ENCODE peak calls at places on chromosomes 3 and 15, in four cellular contexts. One of them, this sample, is unnamed.

GRCh38 chr3:168250415-168250861 is 154.7 kb upstream of the GOLIM4 start:
- DNase-seq in endothelial cell of umbilical vein: no peak
- DNase-seq in IMR-90: peak; percentile 6
- DNase-seq in K562: no peak
- DNase-seq in this sample: no peak

GRCh38 chr3:40989141-40990061 is 209.9 kb upstream of the CTNNB1 start:
- DNase-seq in endothelial cell of umbilical vein: no peak
- DNase-seq in IMR-90: no peak
- DNase-seq in K562: no peak
- DNase-seq in this sample: no peak

GRCh38 chr3:95752199-95752598 is 1062.2 kb upstream of the EPHA6 start:
- DNase-seq in endothelial cell of umbilical vein: no peak
- DNase-seq in IMR-90: no peak
- DNase-seq in K562: no peak
- DNase-seq in this sample: no peak

GRCh38 chr15:46636220-46636619 is 1001.4 kb downstream of the SQOR start:
- DNase-seq in endothelial cell of umbilical vein: no peak
- DNase-seq in IMR-90: no peak
- DNase-seq in K562: no peak
- DNase-seq in this sample: no peak

GRCh38 chr15:43518073-43518761 is 809 bp downstream of the MAP1A start:
- DNase-seq in endothelial cell of umbilical vein: peak; percentile 42
- DNase-seq in IMR-90: peak; percentile 63
- DNase-seq in K562: peak; percentile 80
- DNase-seq in this sample: no peak

GRCh38 chr3:54756330-54756731 is 171.5 kb downstream of the LRTM1 start:
- DNase-seq in endothelial cell of umbilical vein: no peak
- DNase-seq in IMR-90: peak; percentile 94
- DNase-seq in K562: no peak
- DNase-seq in this sample: no peak

GRCh38 chr3:42163622-42164244 is 72.6 kb downstream of the TRAK1 start:
- DNase-seq in endothelial cell of umbilical vein: no peak
- DNase-seq in IMR-90: no peak
- DNase-seq in K562: no peak
- DNase-seq in this sample: no peak

GRCh38 chr3:42975456-42975855 is 3.7 kb upstream of the GASK1A start:
- DNase-seq in endothelial cell of umbilical vein: no peak
- DNase-seq in IMR-90: no peak
- DNase-seq in K562: no peak
- DNase-seq in this sample: no peak

GRCh38 chr15:43212299-43212698 is 8.5 kb downstream of the EPB42 start:
- DNase-seq in endothelial cell of umbilical vein: no peak
- DNase-seq in IMR-90: no peak
- DNase-seq in K562: no peak
- DNase-seq in this sample: no peak

GRCh38 chr15:36769110-36769509 is 189.7 kb downstream of the CDIN1 start:
- DNase-seq in endothelial cell of umbilical vein: peak; percentile 34
- DNase-seq in IMR-90: peak; percentile 84
- DNase-seq in K562: no peak
- DNase-seq in this sample: no peak

GRCh38 chr15:40536501-40536900 is 28.3 kb downstream of the CCDC32 start:
- DNase-seq in endothelial cell of umbilical vein: no peak
- DNase-seq in IMR-90: peak; percentile 81
- DNase-seq in K562: no peak
- DNase-seq in this sample: no peak

GRCh38 chr15:66948294-66948693 is 117.1 kb upstream of the SMAD3 start:
- DNase-seq in endothelial cell of umbilical vein: no peak
- DNase-seq in IMR-90: peak; percentile 50
- DNase-seq in K562: no peak
- DNase-seq in this sample: no peak
- TF ChIP-seq FOS in endothelial cell of umbilical vein: no peak
- TF ChIP-seq FOS in IMR-90: no peak
- TF ChIP-seq FOS in K562: no peak
- TF ChIP-seq FOS in this sample: no peak

GRCh38 chr3:159417761-159418160 is 570.9 kb upstream of the IL12A start:
- DNase-seq in endothelial cell of umbilical vein: no peak
- DNase-seq in IMR-90: no peak
- DNase-seq in K562: no peak
- DNase-seq in this sample: no peak
- TF ChIP-seq FOS in endothelial cell of umbilical vein: no peak
- TF ChIP-seq FOS in IMR-90: no peak
- TF ChIP-seq FOS in K562: no peak
- TF ChIP-seq FOS in this sample: no peak

GRCh38 chr3:139629033-139629432 is 48.7 kb downstream of the NMNAT3 start:
- DNase-seq in endothelial cell of umbilical vein: no peak
- DNase-seq in IMR-90: peak; percentile 2
- DNase-seq in K562: no peak
- DNase-seq in this sample: no peak
- TF ChIP-seq FOS in endothelial cell of umbilical vein: no peak
- TF ChIP-seq FOS in IMR-90: no peak
- TF ChIP-seq FOS in K562: no peak
- TF ChIP-seq FOS in this sample: no peak

DNA sequence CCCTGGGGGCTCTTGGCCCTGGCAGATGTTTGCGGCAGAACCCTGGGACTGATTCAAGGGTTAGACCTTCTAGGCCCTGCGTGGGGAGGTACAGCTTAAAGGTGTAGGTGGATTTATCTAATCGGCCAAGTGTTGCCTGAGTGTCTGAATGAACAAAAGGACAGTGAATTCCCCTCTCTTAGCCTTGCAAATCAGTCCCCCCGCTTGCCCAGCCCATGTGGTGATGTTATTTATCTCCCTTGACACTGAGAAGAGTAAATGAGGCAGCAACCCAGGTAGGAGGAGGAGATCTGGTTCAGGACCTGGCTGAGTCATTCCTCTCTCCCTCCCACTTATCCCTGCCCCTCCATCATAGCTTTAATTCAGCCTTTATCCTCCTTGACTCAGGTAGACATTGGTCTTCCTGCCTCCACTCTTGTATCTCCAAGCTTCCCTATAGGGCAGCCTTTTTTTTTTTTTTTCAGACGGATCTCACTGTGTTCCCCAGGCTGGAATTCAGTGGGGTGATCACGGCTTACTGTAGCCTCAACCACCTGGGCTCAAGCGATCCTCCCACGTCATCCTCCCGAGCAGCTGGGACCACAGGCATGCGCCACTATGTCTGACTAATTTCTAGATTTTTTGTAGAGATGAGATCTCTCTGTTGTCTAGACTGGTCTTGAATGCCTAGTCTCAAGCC is 54.7 kb downstream of the MAGEF1 start:
- DNase-seq in endothelial cell of umbilical vein: no peak
- DNase-seq in IMR-90: peak; percentile 71
- DNase-seq in K562: no peak
- DNase-seq in this sample: peak; percentile 27
- TF ChIP-seq FOS in endothelial cell of umbilical vein: no peak
- TF ChIP-seq FOS in IMR-90: no peak
- TF ChIP-seq FOS in K562: no peak
- TF ChIP-seq FOS in this sample: no peak

DNA sequence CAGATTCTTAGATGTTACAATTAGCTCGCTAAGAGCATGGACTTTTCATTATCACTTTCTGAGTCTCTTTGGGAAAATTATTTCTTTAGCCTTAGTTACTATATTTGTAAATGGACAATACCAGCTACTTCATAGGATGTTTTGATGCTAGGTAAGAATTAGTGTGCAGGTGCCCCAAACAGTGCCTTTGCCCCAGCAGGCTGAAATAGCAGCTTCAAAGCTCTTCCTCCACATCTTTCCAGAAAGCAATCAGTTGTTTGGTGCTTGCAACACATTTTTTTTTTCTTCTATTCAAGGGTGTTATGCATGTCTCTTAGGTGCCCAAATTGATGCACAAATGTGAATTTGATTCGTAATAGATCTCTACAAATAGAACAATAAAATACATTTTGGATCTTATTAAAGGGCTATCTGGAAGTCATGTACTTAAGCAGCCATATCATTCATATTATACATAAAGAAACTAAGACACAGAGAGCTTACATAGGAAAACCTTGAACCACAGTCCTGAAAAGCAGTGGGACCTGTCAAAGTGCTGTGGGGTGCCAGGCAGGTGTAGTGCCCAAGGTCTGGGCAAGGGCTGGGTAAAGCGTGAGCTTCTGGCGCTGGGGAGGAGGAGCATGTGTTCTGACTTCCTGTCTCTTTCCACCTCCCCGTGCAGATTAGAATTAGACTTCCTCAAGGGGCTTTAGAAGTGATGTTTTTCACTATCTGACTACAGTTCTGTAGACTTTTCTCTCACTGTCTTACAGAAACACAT is 62.9 kb downstream of the FNDC3B start:
- DNase-seq in endothelial cell of umbilical vein: no peak
- DNase-seq in IMR-90: no peak
- DNase-seq in K562: no peak
- DNase-seq in this sample: no peak
- TF ChIP-seq FOS in endothelial cell of umbilical vein: no peak
- TF ChIP-seq FOS in IMR-90: no peak
- TF ChIP-seq FOS in K562: no peak
- TF ChIP-seq FOS in this sample: no peak

GRCh38 chr15:74867562-74868458 is 5.4 kb downstream of the SCAMP2 start:
- DNase-seq in endothelial cell of umbilical vein: peak; percentile 46
- DNase-seq in IMR-90: no peak
- DNase-seq in K562: no peak
- DNase-seq in this sample: no peak

GRCh38 chr15:74869372-74869725 is 3.8 kb downstream of the SCAMP2 start:
- DNase-seq in endothelial cell of umbilical vein: no peak
- DNase-seq in IMR-90: no peak
- DNase-seq in K562: no peak
- DNase-seq in this sample: no peak

GRCh38 chr15:74872702-74873035 is 496 bp downstream of the SCAMP2 start:
- DNase-seq in endothelial cell of umbilical vein: no peak
- DNase-seq in IMR-90: no peak
- DNase-seq in K562: no peak
- DNase-seq in this sample: no peak

GRCh38 chr15:74870496-74871213 is 2.5 kb downstream of the SCAMP2 start:
- DNase-seq in endothelial cell of umbilical vein: peak; percentile 6
- DNase-seq in IMR-90: no peak
- DNase-seq in K562: no peak
- DNase-seq in this sample: no peak

DNA sequence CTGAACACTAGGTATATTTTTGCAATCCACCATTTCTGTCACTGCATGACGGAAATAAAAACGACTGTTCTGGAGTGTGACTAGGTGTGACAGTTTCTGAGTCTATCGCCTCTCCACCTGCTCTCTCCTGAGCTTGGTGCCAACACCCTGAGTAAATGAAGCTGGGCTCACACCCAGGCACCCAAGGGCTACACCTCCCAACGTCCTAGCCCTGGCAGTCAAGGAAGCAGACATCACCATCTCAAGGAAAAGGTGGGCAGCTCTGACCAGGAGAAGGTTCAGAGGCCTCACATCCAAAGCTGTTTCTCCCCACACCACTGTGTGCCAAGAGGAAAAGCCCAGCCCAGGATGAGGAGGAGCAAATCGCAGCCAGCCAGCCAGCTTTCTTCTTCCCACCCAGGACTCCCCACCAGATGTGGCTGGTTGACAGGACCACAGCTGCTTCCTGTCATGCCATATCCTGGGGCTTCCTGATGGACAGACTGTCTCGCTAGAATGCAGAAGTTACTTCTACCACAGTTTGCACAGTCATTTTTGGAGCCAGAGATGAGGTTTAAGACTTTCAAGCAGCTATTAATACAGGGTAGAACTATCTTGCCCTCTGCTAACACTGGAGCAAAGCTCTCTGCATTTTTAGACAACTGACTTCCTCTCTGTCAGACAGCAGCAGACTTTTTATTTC is 3.3 kb downstream of the SCAMP2 start:
- DNase-seq in endothelial cell of umbilical vein: peak; percentile 43
- DNase-seq in IMR-90: peak; percentile 39
- DNase-seq in K562: no peak
- DNase-seq in this sample: peak; percentile 97
- TF ChIP-seq FOS in endothelial cell of umbilical vein: no peak
- TF ChIP-seq FOS in IMR-90: no peak
- TF ChIP-seq FOS in K562: no peak
- TF ChIP-seq FOS in this sample: no peak

GRCh38 chr15:93706476-93706875 is 524.9 kb upstream of the MCTP2 start:
- DNase-seq in endothelial cell of umbilical vein: no peak
- DNase-seq in IMR-90: no peak
- DNase-seq in K562: no peak
- DNase-seq in this sample: no peak

GRCh38 chr15:93708721-93709120 is 522.6 kb upstream of the MCTP2 start:
- DNase-seq in endothelial cell of umbilical vein: no peak
- DNase-seq in IMR-90: no peak
- DNase-seq in K562: no peak
- DNase-seq in this sample: no peak

GRCh38 chr15:93706881-93707280 is 524.5 kb upstream of the MCTP2 start:
- DNase-seq in endothelial cell of umbilical vein: no peak
- DNase-seq in IMR-90: no peak
- DNase-seq in K562: no peak
- DNase-seq in this sample: no peak

GRCh38 chr15:93703092-93703785 is 528.1 kb upstream of the MCTP2 start:
- DNase-seq in endothelial cell of umbilical vein: no peak
- DNase-seq in IMR-90: no peak
- DNase-seq in K562: no peak
- DNase-seq in this sample: no peak
- TF ChIP-seq FOS in endothelial cell of umbilical vein: no peak
- TF ChIP-seq FOS in IMR-90: no peak
- TF ChIP-seq FOS in K562: no peak
- TF ChIP-seq FOS in this sample: no peak

DNA sequence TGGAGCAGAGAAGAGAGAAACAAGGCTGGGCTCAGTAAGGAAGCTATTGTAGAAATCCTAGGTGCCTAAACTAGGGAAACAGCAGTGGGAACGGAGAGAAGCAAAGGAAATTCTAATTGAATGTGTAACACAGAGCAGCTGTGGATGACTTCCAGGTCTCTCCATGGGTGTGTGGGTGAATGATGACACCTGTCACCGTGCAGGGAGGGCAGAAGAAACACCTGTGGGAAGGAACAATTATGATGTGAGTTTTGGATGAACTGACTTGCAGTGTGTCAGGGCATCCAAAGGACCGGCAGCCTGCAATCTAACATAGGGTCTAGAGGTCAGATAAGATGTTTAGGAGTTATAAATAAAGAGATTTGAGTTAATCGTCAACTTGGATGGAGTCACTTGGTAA is 144.2 kb downstream of the RYR3 start:
- DNase-seq in endothelial cell of umbilical vein: no peak
- DNase-seq in IMR-90: no peak
- DNase-seq in K562: no peak
- DNase-seq in this sample: no peak
- TF ChIP-seq FOS in endothelial cell of umbilical vein: no peak
- TF ChIP-seq FOS in IMR-90: no peak
- TF ChIP-seq FOS in K562: no peak
- TF ChIP-seq FOS in this sample: no peak

GRCh38 chr15:83205725-83206324 is 1.8 kb downstream of the HDGFL3 start:
- DNase-seq in endothelial cell of umbilical vein: peak; percentile 97
- DNase-seq in IMR-90: peak; percentile 63
- DNase-seq in K562: no peak
- DNase-seq in this sample: no peak

GRCh38 chr15:83207622-83208356 is at the start of gene HDGFL3:
- DNase-seq in endothelial cell of umbilical vein: peak; percentile 59
- DNase-seq in IMR-90: peak; percentile 39
- DNase-seq in K562: peak; percentile 62
- DNase-seq in this sample: no peak

GRCh38 chr15:83204697-83205096 is 2.9 kb downstream of the HDGFL3 start:
- DNase-seq in endothelial cell of umbilical vein: peak; percentile 28
- DNase-seq in IMR-90: no peak
- DNase-seq in K562: no peak
- DNase-seq in this sample: no peak

GRCh38 chr15:83206971-83207621 is 527 bp downstream of the HDGFL3 start:
- DNase-seq in endothelial cell of umbilical vein: peak; percentile 40
- DNase-seq in IMR-90: no peak
- DNase-seq in K562: peak; percentile 57
- DNase-seq in this sample: no peak

GRCh38 chr15:83206387-83206970 is 1.1 kb downstream of the HDGFL3 start:
- DNase-seq in endothelial cell of umbilical vein: no peak
- DNase-seq in IMR-90: no peak
- DNase-seq in K562: no peak
- DNase-seq in this sample: no peak
- TF ChIP-seq FOS in endothelial cell of umbilical vein: no peak
- TF ChIP-seq FOS in IMR-90: no peak
- TF ChIP-seq FOS in K562: no peak
- TF ChIP-seq FOS in this sample: no peak

This sample was measured in GM12878.